ENCODE peak calls at places on chromosome 16, in eight cellular contexts. K, L, X, B, T, F, P and W are unnamed samples.

GRCh38 chr16:56355786-56356275 is 69.5 kb downstream of the AMFR start:
- DNase-seq in K (no peak), L (no peak), X (no peak), B (peak), T (no peak), F (no peak), P (no peak), W (no peak)

GRCh38 chr16:73371584-73372319 is 323.8 kb upstream of the ZFHX3 start:
- DNase-seq in K (no peak), L (no peak), X (no peak), B (no peak), T (no peak), F (no peak), P (no peak), W (no peak)

GRCh38 chr16:75471723-75472634 is 7.5 kb upstream of the TMEM170A start:
- DNase-seq in K (peak), L (no peak), X (peak), B (peak), T (peak), F (peak), P (peak), W (peak)

GRCh38 chr16:80197790-80198201 is 343.0 kb upstream of the DYNLRB2 start:
- DNase-seq in K (no peak), L (no peak), X (no peak), B (no peak), T (peak), F (no peak), P (no peak), W (peak)

GRCh38 chr16:50496990-50497389 is 51.2 kb upstream of the NKD1 start:
- DNase-seq in K (no peak), L (no peak), X (no peak), B (no peak), T (no peak), F (no peak), P (no peak), W (peak)

GRCh38 chr16:79439866-79440265 is 160.7 kb downstream of the MAF start:
- DNase-seq in K (no peak), L (no peak), X (no peak), B (no peak), T (no peak), F (no peak), P (peak), W (no peak)

GRCh38 chr16:85231959-85232358 is 119.7 kb upstream of the CIBAR2 start:
- DNase-seq in K (no peak), L (no peak), X (no peak), B (no peak), T (no peak), F (no peak), P (no peak), W (no peak)

GRCh38 chr16:69123894-69124293 is 8.5 kb downstream of the CHTF8 start:
- DNase-seq in K (peak), L (no peak), X (no peak), B (peak), T (peak), F (peak), P (peak), W (peak)

GRCh38 chr16:67641779-67642708 is 2.9 kb upstream of the CARMIL2 start:
- DNase-seq in K (no peak), L (peak), X (peak), B (no peak), T (no peak), F (peak), P (peak), W (no peak)

GRCh38 chr16:5709889-5710288 is 612.3 kb upstream of the EEF2KMT start:
- DNase-seq in K (no peak), L (no peak), X (no peak), B (no peak), T (no peak), F (no peak), P (no peak), W (no peak)

GRCh38 chr16:30966033-30966619 is 8.6 kb downstream of the SETD1A start:
- DNase-seq in K (no peak), L (no peak), X (no peak), B (no peak), T (no peak), F (no peak), P (no peak), W (no peak)

GRCh38 chr16:67459066-67459857 is 21.7 kb downstream of the ATP6V0D1 start:
- DNase-seq in K (no peak), L (peak), X (no peak), B (no peak), T (no peak), F (no peak), P (no peak), W (peak)

GRCh38 chr16:88754912-88755744 is 29.9 kb downstream of the PIEZO1 start:
- DNase-seq in K (no peak), L (no peak), X (no peak), B (no peak), T (no peak), F (no peak), P (peak), W (peak)

GRCh38 chr16:66968847-66969246 is 7.8 kb downstream of the CES3 start:
- DNase-seq in K (no peak), L (no peak), X (no peak), B (no peak), T (no peak), F (no peak), P (no peak), W (no peak)

GRCh38 chr16:1559446-1559975 is 26.0 kb downstream of the TMEM204 start:
- DNase-seq in K (no peak), L (no peak), X (no peak), B (no peak), T (no peak), F (no peak), P (no peak), W (no peak)

GRCh38 chr16:285146-286055 is 2.4 kb downstream of the PDIA2 start:
- DNase-seq in K (no peak), L (no peak), X (no peak), B (no peak), T (no peak), F (no peak), P (no peak), W (no peak)

GRCh38 chr16:76235025-76235424 is 42.2 kb upstream of the CNTNAP4 start:
- DNase-seq in K (peak), L (no peak), X (no peak), B (no peak), T (no peak), F (no peak), P (no peak), W (no peak)

GRCh38 chr16:86628614-86629013 is 50.3 kb downstream of the FOXL1 start:
- DNase-seq in K (no peak), L (no peak), X (no peak), B (no peak), T (no peak), F (no peak), P (no peak), W (no peak)

GRCh38 chr16:75732871-75733270 is 6.6 kb upstream of the CPHXL start:
- DNase-seq in K (peak), L (no peak), X (no peak), B (no peak), T (no peak), F (no peak), P (no peak), W (no peak)

GRCh38 chr16:14658063-14658462 is 25.3 kb downstream of the BFAR start:
- DNase-seq in K (no peak), L (no peak), X (no peak), B (no peak), T (no peak), F (no peak), P (no peak), W (no peak)

GRCh38 chr16:4021070-4021779 is 95.0 kb downstream of the ADCY9 start:
- DNase-seq in K (peak), L (peak), X (no peak), B (no peak), T (peak), F (no peak), P (peak), W (no peak)

GRCh38 chr16:24117680-24118079 is 138.5 kb upstream of the CACNG3 start:
- DNase-seq in K (no peak), L (no peak), X (no peak), B (no peak), T (no peak), F (no peak), P (no peak), W (no peak)

GRCh38 chr16:3841729-3842508 is 38.6 kb downstream of the CREBBP start:
- DNase-seq in K (no peak), L (no peak), X (no peak), B (no peak), T (no peak), F (no peak), P (no peak), W (no peak)